ENCODE peak calls at places on chromosomes 13 and 19, in ten cellular contexts. U, R, A, X, O, N, T, I, C and S are unnamed samples.

GRCh38 chr19:58107778-58108545 is 9.9 kb upstream of the ZSCAN18 start:
- DNase-seq in U (no peak), R (no peak), A (no peak), X (no peak), O (no peak), N (no peak), T (no peak), I (no peak), C (no peak), S (no peak)

GRCh38 chr19:1401138-1401888 is at the start of gene GAMT:
- DNase-seq in U (peak), R (peak), A (peak), X (peak), O (no peak), N (no peak), T (no peak), I (no peak), C (no peak), S (no peak)

GRCh38 chr19:17001603-17002183 is 24.9 kb downstream of the CPAMD8 start:
- DNase-seq in U (peak), R (peak), A (no peak), X (peak), O (no peak), N (no peak), T (no peak), I (peak), C (no peak), S (no peak)

GRCh38 chr19:39506944-39507714 is 7.8 kb upstream of the SELENOV start:
- DNase-seq in U (peak), R (peak), A (peak), X (peak), O (peak), N (no peak), T (peak), I (peak), C (no peak), S (peak)

GRCh38 chr13:20230913-20231838 is 943 bp downstream of the GJB6 start:
- DNase-seq in U (peak), R (no peak), A (peak), X (peak), O (no peak), N (no peak), T (no peak), I (no peak), C (no peak), S (no peak)

GRCh38 chr13:48412881-48413351 is at the start of gene LPAR6:
- DNase-seq in U (peak), R (no peak), A (no peak), X (peak), O (no peak), N (no peak), T (no peak), I (no peak), C (no peak), S (no peak)

GRCh38 chr19:45419396-45419795 is 4.3 kb downstream of the ERCC1 start:
- DNase-seq in U (peak), R (peak), A (no peak), X (no peak), O (no peak), N (no peak), T (no peak), I (no peak), C (no peak), S (no peak)

GRCh38 chr19:53977991-53978731 is 13.3 kb upstream of the CACNG6 start:
- DNase-seq in U (peak), R (no peak), A (peak), X (no peak), O (no peak), N (peak), T (no peak), I (no peak), C (no peak), S (peak)

GRCh38 chr19:39173502-39173991 is 23.2 kb upstream of the NCCRP1 start:
- DNase-seq in U (no peak), R (no peak), A (no peak), X (no peak), O (no peak), N (no peak), T (no peak), I (no peak), C (no peak), S (no peak)

GRCh38 chr19:53549354-53549753 is 11.4 kb downstream of the ZNF331 start:
- DNase-seq in U (no peak), R (no peak), A (no peak), X (no peak), O (no peak), N (no peak), T (no peak), I (no peak), C (no peak), S (no peak)

GRCh38 chr19:1845642-1846041 is 2.6 kb downstream of the REXO1 start:
- DNase-seq in U (no peak), R (peak), A (no peak), X (no peak), O (no peak), N (no peak), T (no peak), I (no peak), C (no peak), S (no peak)

GRCh38 chr19:50501186-50501567 is 9.8 kb downstream of the JOSD2 start:
- DNase-seq in U (no peak), R (peak), A (no peak), X (no peak), O (no peak), N (no peak), T (no peak), I (no peak), C (no peak), S (no peak)